ENCODE peak calls at places on chromosome 18, in six cellular contexts. One of them, this sample, is unnamed.
A peak's percentile ranks its signal among the peaks of the same experiment; 100 is the strongest.

GRCh38 chr18:46407471-46408166 is 249.4 kb downstream of the LOXHD1 start:
- DNase-seq in epithelial cell of esophagus: peak; percentile 48
- DNase-seq in GM03348: peak; percentile 42
- DNase-seq in amygdala: no peak
- DNase-seq in NCI-H1105: no peak
- DNase-seq in NCI-H1436 treated with DMSO at 0.1 percent for 48 hours: no peak
- DNase-seq in this sample: no peak

GRCh38 chr18:45320724-45321123 is 294.6 kb upstream of the SLC14A2 start:
- DNase-seq in NCI-H1105: no peak
- DNase-seq in GM03348: peak; percentile 33
- DNase-seq in amygdala: no peak
- DNase-seq in epithelial cell of esophagus: no peak
- DNase-seq in NCI-H1436 treated with DMSO at 0.1 percent for 48 hours: no peak
- DNase-seq in this sample: no peak

GRCh38 chr18:59861963-59862819 is 37.6 kb upstream of the PMAIP1 start:
- DNase-seq in NCI-H1105: no peak
- DNase-seq in epithelial cell of esophagus: peak; percentile 90
- DNase-seq in NCI-H1436 treated with DMSO at 0.1 percent for 48 hours: no peak
- DNase-seq in amygdala: no peak
- DNase-seq in GM03348: no peak
- DNase-seq in this sample: peak; percentile 86

GRCh38 chr18:59994357-59994756 is 94.6 kb downstream of the PMAIP1 start:
- DNase-seq in NCI-H1436 treated with DMSO at 0.1 percent for 48 hours: no peak
- DNase-seq in GM03348: no peak
- DNase-seq in NCI-H1105: peak; percentile 17
- DNase-seq in epithelial cell of esophagus: peak; percentile 19
- DNase-seq in amygdala: no peak
- DNase-seq in this sample: no peak

GRCh38 chr18:48613589-48613988 is 74.8 kb downstream of the CTIF start:
- DNase-seq in GM03348: peak; percentile 39
- DNase-seq in NCI-H1436 treated with DMSO at 0.1 percent for 48 hours: no peak
- DNase-seq in NCI-H1105: no peak
- DNase-seq in epithelial cell of esophagus: no peak
- DNase-seq in amygdala: peak; percentile 85
- DNase-seq in this sample: no peak

GRCh38 chr18:26471027-26471426 is 77.3 kb downstream of the KCTD1 start:
- DNase-seq in epithelial cell of esophagus: no peak
- DNase-seq in amygdala: no peak
- DNase-seq in GM03348: no peak
- DNase-seq in NCI-H1436 treated with DMSO at 0.1 percent for 48 hours: no peak
- DNase-seq in NCI-H1105: no peak
- DNase-seq in this sample: no peak

GRCh38 chr18:70981400-70982140 is 692.7 kb downstream of the SOCS6 start:
- DNase-seq in amygdala: no peak
- DNase-seq in epithelial cell of esophagus: no peak
- DNase-seq in NCI-H1105: peak; percentile 84
- DNase-seq in NCI-H1436 treated with DMSO at 0.1 percent for 48 hours: no peak
- DNase-seq in GM03348: no peak
- DNase-seq in this sample: no peak

GRCh38 chr18:55346961-55347740 is 240.8 kb downstream of the TCF4 start:
- DNase-seq in amygdala: peak; percentile 33
- DNase-seq in NCI-H1105: no peak
- DNase-seq in epithelial cell of esophagus: no peak
- DNase-seq in NCI-H1436 treated with DMSO at 0.1 percent for 48 hours: no peak
- DNase-seq in GM03348: no peak
- DNase-seq in this sample: no peak

GRCh38 chr18:36333418-36333817 is 35.9 kb downstream of the FHOD3 start:
- DNase-seq in NCI-H1436 treated with DMSO at 0.1 percent for 48 hours: no peak
- DNase-seq in amygdala: no peak
- DNase-seq in NCI-H1105: no peak
- DNase-seq in GM03348: peak; percentile 87
- DNase-seq in epithelial cell of esophagus: no peak
- DNase-seq in this sample: no peak

GRCh38 chr18:44651453-44651852 is 29.2 kb upstream of the SETBP1 start:
- DNase-seq in NCI-H1105: no peak
- DNase-seq in NCI-H1436 treated with DMSO at 0.1 percent for 48 hours: no peak
- DNase-seq in GM03348: peak; percentile 78
- DNase-seq in amygdala: no peak
- DNase-seq in epithelial cell of esophagus: peak; percentile 66
- DNase-seq in this sample: peak; percentile 60

GRCh38 chr18:56067216-56067611 is 479.2 kb upstream of the TCF4 start:
- DNase-seq in amygdala: no peak
- DNase-seq in GM03348: peak; percentile 59
- DNase-seq in NCI-H1105: no peak
- DNase-seq in NCI-H1436 treated with DMSO at 0.1 percent for 48 hours: no peak
- DNase-seq in epithelial cell of esophagus: no peak
- DNase-seq in this sample: no peak

GRCh38 chr18:27075828-27076227 is 109.3 kb downstream of the CHST9 start:
- DNase-seq in GM03348: no peak
- DNase-seq in epithelial cell of esophagus: no peak
- DNase-seq in NCI-H1105: peak; percentile 68
- DNase-seq in NCI-H1436 treated with DMSO at 0.1 percent for 48 hours: no peak
- DNase-seq in amygdala: no peak
- DNase-seq in this sample: no peak

GRCh38 chr18:5503740-5504139 is 40.1 kb downstream of the EPB41L3 start:
- DNase-seq in GM03348: no peak
- DNase-seq in amygdala: no peak
- DNase-seq in NCI-H1105: no peak
- DNase-seq in epithelial cell of esophagus: peak; percentile 4
- DNase-seq in NCI-H1436 treated with DMSO at 0.1 percent for 48 hours: no peak
- DNase-seq in this sample: no peak

GRCh38 chr18:31610841-31611240 is 19.2 kb downstream of the TTR start:
- DNase-seq in NCI-H1436 treated with DMSO at 0.1 percent for 48 hours: no peak
- DNase-seq in GM03348: no peak
- DNase-seq in amygdala: no peak
- DNase-seq in NCI-H1105: no peak
- DNase-seq in epithelial cell of esophagus: peak; percentile 51
- DNase-seq in this sample: no peak

GRCh38 chr18:46624127-46624526 is 32.9 kb downstream of the LOXHD1 start:
- DNase-seq in NCI-H1436 treated with DMSO at 0.1 percent for 48 hours: no peak
- DNase-seq in amygdala: no peak
- DNase-seq in epithelial cell of esophagus: no peak
- DNase-seq in NCI-H1105: no peak
- DNase-seq in GM03348: no peak
- DNase-seq in this sample: no peak

GRCh38 chr18:13565228-13565627 is 161.1 kb downstream of the FAM210A start:
- DNase-seq in NCI-H1436 treated with DMSO at 0.1 percent for 48 hours: no peak
- DNase-seq in GM03348: no peak
- DNase-seq in amygdala: peak; percentile 99
- DNase-seq in epithelial cell of esophagus: no peak
- DNase-seq in NCI-H1105: no peak
- DNase-seq in this sample: no peak

GRCh38 chr18:34718610-34719009 is 8.5 kb downstream of the DTNA start:
- DNase-seq in epithelial cell of esophagus: no peak
- DNase-seq in NCI-H1105: no peak
- DNase-seq in NCI-H1436 treated with DMSO at 0.1 percent for 48 hours: no peak
- DNase-seq in GM03348: peak; percentile 26
- DNase-seq in amygdala: no peak
- DNase-seq in this sample: no peak

GRCh38 chr18:60905699-60906098 is 427.5 kb upstream of the CDH20 start:
- DNase-seq in GM03348: no peak
- DNase-seq in epithelial cell of esophagus: no peak
- DNase-seq in NCI-H1105: no peak
- DNase-seq in NCI-H1436 treated with DMSO at 0.1 percent for 48 hours: no peak
- DNase-seq in amygdala: no peak
- DNase-seq in this sample: no peak

GRCh38 chr18:80147037-80147417 is 38.0 kb downstream of the ADNP2 start:
- DNase-seq in NCI-H1436 treated with DMSO at 0.1 percent for 48 hours: no peak
- DNase-seq in NCI-H1105: no peak
- DNase-seq in GM03348: no peak
- DNase-seq in amygdala: no peak
- DNase-seq in epithelial cell of esophagus: peak; percentile 20
- DNase-seq in this sample: no peak

GRCh38 chr18:74064510-74064909 is 83.1 kb downstream of the FBXO15 start:
- DNase-seq in GM03348: no peak
- DNase-seq in amygdala: no peak
- DNase-seq in NCI-H1105: no peak
- DNase-seq in NCI-H1436 treated with DMSO at 0.1 percent for 48 hours: no peak
- DNase-seq in epithelial cell of esophagus: no peak
- DNase-seq in this sample: no peak

GRCh38 chr18:22703883-22704626 is 229.1 kb upstream of the RBBP8 start:
- DNase-seq in NCI-H1436 treated with DMSO at 0.1 percent for 48 hours: no peak
- DNase-seq in epithelial cell of esophagus: peak; percentile 69
- DNase-seq in amygdala: no peak
- DNase-seq in GM03348: peak; percentile 66
- DNase-seq in NCI-H1105: peak; percentile 25
- DNase-seq in this sample: peak; percentile 16

GRCh38 chr18:56306793-56307192 is 331.6 kb downstream of the TXNL1 start:
- DNase-seq in NCI-H1436 treated with DMSO at 0.1 percent for 48 hours: no peak
- DNase-seq in epithelial cell of esophagus: no peak
- DNase-seq in NCI-H1105: no peak
- DNase-seq in GM03348: no peak
- DNase-seq in amygdala: no peak
- DNase-seq in this sample: no peak

GRCh38 chr18:52936931-52937330 is 596.9 kb downstream of the DCC start:
- DNase-seq in epithelial cell of esophagus: peak; percentile 77
- DNase-seq in amygdala: no peak
- DNase-seq in GM03348: no peak
- DNase-seq in NCI-H1436 treated with DMSO at 0.1 percent for 48 hours: no peak
- DNase-seq in NCI-H1105: no peak
- DNase-seq in this sample: peak; percentile 22

GRCh38 chr18:51017140-51017874 is 12.7 kb upstream of the SMAD4 start:
- DNase-seq in NCI-H1436 treated with DMSO at 0.1 percent for 48 hours: no peak
- DNase-seq in epithelial cell of esophagus: no peak
- DNase-seq in NCI-H1105: no peak
- DNase-seq in GM03348: no peak
- DNase-seq in amygdala: peak; percentile 20
- DNase-seq in this sample: no peak

GRCh38 chr18:67519582-67519981 is 3.1 kb upstream of the DSEL start:
- DNase-seq in epithelial cell of esophagus: peak; percentile 17
- DNase-seq in GM03348: peak; percentile 33
- DNase-seq in NCI-H1105: no peak
- DNase-seq in NCI-H1436 treated with DMSO at 0.1 percent for 48 hours: no peak
- DNase-seq in amygdala: no peak
- DNase-seq in this sample: no peak

GRCh38 chr18:70207181-70207580 is 1.7 kb upstream of the RTTN start:
- DNase-seq in NCI-H1436 treated with DMSO at 0.1 percent for 48 hours: no peak
- DNase-seq in NCI-H1105: no peak
- DNase-seq in epithelial cell of esophagus: no peak
- DNase-seq in GM03348: no peak
- DNase-seq in amygdala: no peak
- DNase-seq in this sample: no peak

GRCh38 chr18:73895701-73896100 is 251.9 kb downstream of the FBXO15 start:
- DNase-seq in GM03348: no peak
- DNase-seq in epithelial cell of esophagus: peak; percentile 74
- DNase-seq in NCI-H1436 treated with DMSO at 0.1 percent for 48 hours: no peak
- DNase-seq in amygdala: no peak
- DNase-seq in NCI-H1105: no peak
- DNase-seq in this sample: no peak

GRCh38 chr18:2903006-2903405 is 56.2 kb downstream of the EMILIN2 start:
- DNase-seq in GM03348: peak; percentile 92
- DNase-seq in NCI-H1105: no peak
- DNase-seq in NCI-H1436 treated with DMSO at 0.1 percent for 48 hours: no peak
- DNase-seq in epithelial cell of esophagus: peak; percentile 60
- DNase-seq in amygdala: no peak
- DNase-seq in this sample: no peak

GRCh38 chr18:46718501-46719341 is 38.1 kb downstream of the ST8SIA5 start:
- DNase-seq in NCI-H1436 treated with DMSO at 0.1 percent for 48 hours: no peak
- DNase-seq in amygdala: no peak
- DNase-seq in NCI-H1105: no peak
- DNase-seq in GM03348: peak; percentile 60
- DNase-seq in epithelial cell of esophagus: no peak
- DNase-seq in this sample: no peak

GRCh38 chr18:35500113-35500512 is 2.4 kb upstream of the INO80C start:
- DNase-seq in NCI-H1105: no peak
- DNase-seq in epithelial cell of esophagus: no peak
- DNase-seq in GM03348: no peak
- DNase-seq in NCI-H1436 treated with DMSO at 0.1 percent for 48 hours: no peak
- DNase-seq in amygdala: no peak
- DNase-seq in this sample: no peak

GRCh38 chr18:32366586-32367538 is 103.8 kb downstream of the GAREM1 start:
- DNase-seq in NCI-H1105: no peak
- DNase-seq in GM03348: peak; percentile 46
- DNase-seq in amygdala: no peak
- DNase-seq in NCI-H1436 treated with DMSO at 0.1 percent for 48 hours: no peak
- DNase-seq in epithelial cell of esophagus: peak; percentile 64
- DNase-seq in this sample: no peak

GRCh38 chr18:25876334-25876979 is 214.0 kb downstream of the SS18 start:
- DNase-seq in GM03348: no peak
- DNase-seq in NCI-H1436 treated with DMSO at 0.1 percent for 48 hours: no peak
- DNase-seq in amygdala: no peak
- DNase-seq in NCI-H1105: no peak
- DNase-seq in epithelial cell of esophagus: no peak
- DNase-seq in this sample: no peak

GRCh38 chr18:38695559-38696270 is 1130.1 kb upstream of the CELF4 start:
- DNase-seq in amygdala: peak; percentile 3
- DNase-seq in GM03348: no peak
- DNase-seq in epithelial cell of esophagus: peak; percentile 94
- DNase-seq in NCI-H1105: no peak
- DNase-seq in NCI-H1436 treated with DMSO at 0.1 percent for 48 hours: no peak
- DNase-seq in this sample: peak; percentile 64

GRCh38 chr18:69239849-69240248 is 160.8 kb upstream of the DOK6 start:
- DNase-seq in GM03348: no peak
- DNase-seq in epithelial cell of esophagus: no peak
- DNase-seq in amygdala: no peak
- DNase-seq in NCI-H1105: no peak
- DNase-seq in NCI-H1436 treated with DMSO at 0.1 percent for 48 hours: no peak
- DNase-seq in this sample: no peak

GRCh38 chr18:74506405-74507119 is 10.4 kb downstream of the CNDP2 start:
- DNase-seq in NCI-H1436 treated with DMSO at 0.1 percent for 48 hours: no peak
- DNase-seq in epithelial cell of esophagus: no peak
- DNase-seq in amygdala: no peak
- DNase-seq in GM03348: no peak
- DNase-seq in NCI-H1105: no peak
- DNase-seq in this sample: no peak

GRCh38 chr18:55233850-55234249 is 274.6 kb upstream of the CCDC68 start:
- DNase-seq in NCI-H1105: no peak
- DNase-seq in amygdala: no peak
- DNase-seq in epithelial cell of esophagus: no peak
- DNase-seq in GM03348: no peak
- DNase-seq in NCI-H1436 treated with DMSO at 0.1 percent for 48 hours: no peak
- DNase-seq in this sample: no peak

GRCh38 chr18:73777356-73778051 is 370.1 kb downstream of the FBXO15 start:
- DNase-seq in NCI-H1105: no peak
- DNase-seq in epithelial cell of esophagus: no peak
- DNase-seq in GM03348: no peak
- DNase-seq in NCI-H1436 treated with DMSO at 0.1 percent for 48 hours: no peak
- DNase-seq in amygdala: no peak
- DNase-seq in this sample: peak; percentile 63

GRCh38 chr18:59228361-59228760 is 8.4 kb downstream of the GRP start:
- DNase-seq in NCI-H1436 treated with DMSO at 0.1 percent for 48 hours: no peak
- DNase-seq in NCI-H1105: no peak
- DNase-seq in GM03348: peak; percentile 30
- DNase-seq in epithelial cell of esophagus: no peak
- DNase-seq in amygdala: no peak
- DNase-seq in this sample: no peak

GRCh38 chr18:63158676-63159291 is 160.8 kb downstream of the BCL2 start:
- DNase-seq in GM03348: no peak
- DNase-seq in NCI-H1436 treated with DMSO at 0.1 percent for 48 hours: no peak
- DNase-seq in amygdala: no peak
- DNase-seq in epithelial cell of esophagus: no peak
- DNase-seq in NCI-H1105: no peak
- DNase-seq in this sample: no peak

GRCh38 chr18:67417864-67418523 is 98.5 kb downstream of the DSEL start:
- DNase-seq in NCI-H1105: no peak
- DNase-seq in NCI-H1436 treated with DMSO at 0.1 percent for 48 hours: no peak
- DNase-seq in amygdala: no peak
- DNase-seq in epithelial cell of esophagus: peak; percentile 9
- DNase-seq in GM03348: peak; percentile 60
- DNase-seq in this sample: peak; percentile 7

This sample was measured in foreskin keratinocyte.